ENCODE peak calls at places on chromosomes 13 and 19, in five cellular contexts. K is GM23338, U is GM12878, I is K562, Q is A549. L is an unnamed sample.

GRCh38 chr13:53254495-53254894 is 225.9 kb downstream of the OLFM4 start:
- DNase-seq in U (no peak), I (peak), K (peak), Q (no peak), L (no peak)

GRCh38 chr13:29573190-29573589 is 22.3 kb downstream of the SLC7A1 start:
- DNase-seq in Q (no peak), U (no peak), I (no peak), K (no peak), L (no peak)

GRCh38 chr19:16470541-16470910 is 1.2 kb downstream of the EPS15L1 start:
- DNase-seq in K (no peak), Q (no peak), I (no peak), U (no peak), L (no peak)

GRCh38 chr13:112145221-112146072 is 78.5 kb downstream of the SOX1 start:
- DNase-seq in U (no peak), Q (no peak), I (no peak), K (no peak), L (no peak)

GRCh38 chr19:42189133-42189532 is 28.3 kb downstream of the DEDD2 start:
- DNase-seq in Q (no peak), I (no peak), K (no peak), U (no peak), L (no peak)

GRCh38 chr13:66353664-66354063 is 876.5 kb downstream of the PCDH9 start:
- DNase-seq in K (no peak), U (no peak), I (peak), Q (no peak), L (no peak)

GRCh38 chr13:76148926-76149325 is 512.8 kb downstream of the LMO7 start:
- DNase-seq in K (no peak), Q (no peak), I (no peak), U (no peak), L (no peak)

GRCh38 chr13:91058066-91058465 is 289.4 kb upstream of the MIR17HG start:
- DNase-seq in I (no peak), U (no peak), K (peak), Q (no peak), L (no peak)

GRCh38 chr13:113299951-113300350 is 2.9 kb downstream of the LAMP1 start:
- DNase-seq in K (no peak), Q (no peak), I (no peak), U (peak), L (peak)

GRCh38 chr19:42028304-42029216 is 34.5 kb upstream of the ATP1A3 start:
- DNase-seq in Q (no peak), K (peak), I (peak), U (no peak), L (no peak)

GRCh38 chr19:45782820-45783785 is 813 bp upstream of the DMPK start:
- DNase-seq in I (no peak), Q (peak), U (no peak), K (no peak), L (no peak)

GRCh38 chr19:36097036-36097435 is 13.9 kb upstream of the OVOL3 start:
- DNase-seq in Q (no peak), U (no peak), I (no peak), K (no peak), L (no peak)

GRCh38 chr13:97512732-97513131 is 78.8 kb downstream of the RAP2A start:
- DNase-seq in K (no peak), Q (no peak), I (no peak), U (no peak), L (peak)

GRCh38 chr19:16591803-16592556 is 19.8 kb upstream of the SLC35E1 start:
- DNase-seq in U (no peak), K (peak), I (no peak), Q (no peak), L (no peak)

GRCh38 chr19:1002600-1002999 is 2.4 kb downstream of the GRIN3B start:
- DNase-seq in Q (no peak), U (no peak), K (no peak), I (no peak), L (no peak)

GRCh38 chr19:43605875-43606568 is 5.9 kb upstream of the SRRM5 start:
- DNase-seq in Q (no peak), I (peak), K (no peak), U (no peak), L (no peak)

GRCh38 chr13:114074671-114075315 is 57.6 kb downstream of the RASA3 start:
- DNase-seq in Q (no peak), U (no peak), I (no peak), K (no peak), L (no peak)

GRCh38 chr13:81172603-81173002 is 831.7 kb upstream of the SPRY2 start:
- DNase-seq in I (no peak), Q (no peak), K (no peak), U (no peak), L (no peak)

GRCh38 chr13:75307370-75307984 is 174.5 kb downstream of the TBC1D4 start:
- DNase-seq in I (no peak), Q (no peak), K (peak), U (no peak), L (no peak)

GRCh38 chr13:114151565-114152284 is 19.3 kb upstream of the RASA3 start:
- DNase-seq in I (peak), K (no peak), U (no peak), Q (no peak), L (no peak)

GRCh38 chr19:28943651-28944050 is 269.3 kb downstream of the UQCRFS1 start:
- DNase-seq in U (no peak), I (peak), Q (no peak), K (peak), L (no peak)

GRCh38 chr19:12769689-12770088 is 5.7 kb downstream of the HOOK2 start:
- DNase-seq in Q (no peak), I (no peak), K (peak), U (no peak), L (no peak)

GRCh38 chr19:54186934-54187381 is 2.4 kb downstream of the MBOAT7 start:
- DNase-seq in U (no peak), K (no peak), I (peak), Q (no peak), L (no peak)

GRCh38 chr19:36547001-36547732 is 19.1 kb upstream of the ZNF260 start:
- DNase-seq in Q (no peak), U (no peak), I (peak), K (peak), L (no peak)

GRCh38 chr19:32671883-32672282 is 3.1 kb downstream of the ANKRD27 start:
- DNase-seq in I (peak), Q (no peak), K (no peak), U (no peak), L (no peak)
- TF ChIP-seq JUNB in I (no peak), Q (no peak), K (no peak), U (no peak), L (no peak)

GRCh38 chr19:40163541-40164129 is 27.6 kb upstream of the MAP3K10 start:
- DNase-seq in U (no peak), K (no peak), Q (no peak), I (no peak), L (no peak)

GRCh38 chr19:40159744-40160143 is 31.5 kb upstream of the MAP3K10 start:
- DNase-seq in K (no peak), I (peak), U (no peak), Q (no peak), L (peak)

GRCh38 chr19:40162104-40162503 is 29.1 kb upstream of the MAP3K10 start:
- DNase-seq in Q (no peak), I (no peak), K (no peak), U (no peak), L (no peak)

GRCh38 chr19:40165362-40165937 is 25.8 kb upstream of the MAP3K10 start:
- DNase-seq in I (peak), K (peak), Q (no peak), U (no peak), L (peak)
- TF ChIP-seq JUNB in I (no peak), K (no peak), Q (no peak), U (no peak), L (no peak)

DNA sequence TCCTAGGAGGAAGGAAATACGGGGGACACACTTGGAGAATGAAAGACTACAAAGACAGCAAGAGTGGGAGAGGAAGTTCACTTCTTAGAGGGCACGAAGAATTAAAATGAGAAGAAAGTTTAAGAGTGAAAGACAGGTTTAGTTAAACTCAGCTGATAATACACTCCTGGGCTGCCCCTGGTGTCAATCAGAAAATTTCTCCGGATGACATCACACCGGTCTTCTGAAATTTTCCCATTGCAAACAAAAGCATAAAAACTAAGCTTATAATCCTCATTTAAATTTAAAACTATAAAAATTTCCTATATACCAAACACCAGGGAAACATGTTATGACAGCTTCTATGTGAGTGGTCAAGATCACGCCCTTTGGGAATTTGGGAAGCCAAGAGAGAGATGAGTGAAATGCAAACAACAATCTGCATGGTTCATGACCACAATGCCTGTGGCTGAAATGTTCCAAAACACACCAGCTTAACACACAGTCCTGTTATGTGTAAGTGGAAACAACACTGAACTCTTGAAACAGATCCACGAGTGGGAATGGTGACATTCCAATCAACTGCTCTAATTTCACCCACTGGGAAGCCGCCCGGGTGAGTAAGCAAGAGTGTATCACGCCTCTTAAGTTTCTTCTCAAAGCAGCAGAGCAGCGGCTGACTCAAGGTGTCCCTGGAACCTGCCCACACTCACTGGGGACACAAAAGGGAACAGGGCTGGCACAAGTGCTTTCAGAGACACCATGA is 49.0 kb downstream of the BRD4 start:
- DNase-seq in Q (no peak), I (no peak), K (no peak), U (no peak), L (no peak)
- TF ChIP-seq JUNB in Q (no peak), I (no peak), K (no peak), U (no peak), L (no peak)

GRCh38 chr19:17843428-17843827 is 4.4 kb downstream of the JAK3 start:
- DNase-seq in K (no peak), Q (no peak), I (no peak), U (no peak), L (no peak)

GRCh38 chr19:17841371-17841809 is 6.4 kb downstream of the JAK3 start:
- DNase-seq in K (no peak), Q (peak), U (no peak), I (no peak), L (no peak)

GRCh38 chr19:17843908-17844490 is 3.8 kb downstream of the JAK3 start:
- DNase-seq in K (no peak), U (no peak), I (no peak), Q (no peak), L (no peak)

GRCh38 chr19:17842663-17843313 is 5.0 kb downstream of the JAK3 start:
- DNase-seq in U (no peak), K (no peak), I (peak), Q (no peak), L (no peak)

DNA sequence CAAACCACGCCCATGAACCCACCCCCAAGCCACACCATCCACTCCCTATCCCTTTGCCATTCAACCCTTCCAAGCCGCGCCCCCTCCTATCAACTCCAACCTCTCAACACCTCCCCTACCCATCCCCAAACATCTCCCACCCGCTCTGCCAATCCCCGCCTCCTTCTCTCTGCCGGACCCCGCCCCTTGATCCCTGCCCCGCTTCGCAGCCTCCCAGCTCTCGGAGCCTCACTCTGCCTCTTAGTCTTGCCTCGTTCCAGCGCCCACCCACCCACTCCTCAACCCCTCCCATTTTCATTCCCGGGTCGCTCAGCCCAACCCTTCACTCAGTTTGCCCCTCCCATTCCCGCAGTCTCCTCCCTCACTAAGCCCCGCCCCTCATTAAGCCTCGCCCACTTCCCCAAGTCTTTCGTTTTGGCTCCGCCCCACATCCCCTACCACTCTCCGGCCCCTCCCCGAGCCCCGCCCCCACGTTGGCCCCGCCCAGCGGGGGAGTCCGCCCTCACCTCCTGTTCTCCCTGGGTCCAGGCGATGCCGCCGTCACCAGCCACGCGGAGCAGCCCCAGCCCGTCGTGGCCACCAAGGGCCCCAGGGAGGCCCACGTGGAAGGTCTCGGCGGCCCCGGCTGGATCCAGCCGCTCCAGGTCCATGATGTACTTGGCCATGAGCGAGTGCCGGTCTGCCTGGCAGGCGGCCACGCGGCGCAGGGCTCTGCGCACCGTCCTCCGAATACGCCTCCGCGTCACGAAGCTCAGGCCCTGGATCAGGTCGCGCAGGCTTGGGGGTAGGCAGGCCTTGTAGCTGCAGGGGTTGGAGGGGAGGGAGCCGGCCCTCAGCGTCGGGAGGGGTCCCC is 5.7 kb downstream of the JAK3 start:
- DNase-seq in Q (peak), I (peak), K (peak), U (no peak), L (no peak)
- TF ChIP-seq JUNB in Q (no peak), I (no peak), K (no peak), U (no peak), L (no peak)